ENCODE peak calls at places on chromosomes 4 and X, in seven cellular contexts. One of them, this sample, is unnamed.

GRCh38 chr4:45423876-45424275 is 697.5 kb upstream of the GNPDA2 start:
- DNase-seq in K562: no peak
- DNase-seq in GM12878: no peak
- DNase-seq in SK-N-SH: no peak
- DNase-seq in HepG2: no peak
- DNase-seq in HCT116: no peak
- DNase-seq in H1: no peak
- DNase-seq in this sample: no peak

GRCh38 chr4:162506253-162506652 is 342.5 kb upstream of the FSTL5 start:
- DNase-seq in K562: no peak
- DNase-seq in GM12878: no peak
- DNase-seq in SK-N-SH: no peak
- DNase-seq in HepG2: no peak
- DNase-seq in HCT116: no peak
- DNase-seq in H1: no peak
- DNase-seq in this sample: no peak

GRCh38 chr4:113961322-113961698 is 18.1 kb downstream of the ARSJ start:
- DNase-seq in K562: no peak
- DNase-seq in GM12878: no peak
- DNase-seq in SK-N-SH: no peak
- DNase-seq in HepG2: no peak
- DNase-seq in HCT116: no peak
- DNase-seq in H1: no peak
- DNase-seq in this sample: no peak

GRCh38 chr4:8303485-8304281 is 34.1 kb downstream of the HTRA3 start:
- DNase-seq in K562: peak
- DNase-seq in GM12878: no peak
- DNase-seq in SK-N-SH: no peak
- DNase-seq in HepG2: peak
- DNase-seq in HCT116: peak
- DNase-seq in H1: no peak
- DNase-seq in this sample: peak

GRCh38 chrX:45083314-45083713 is 117.4 kb downstream of the DIPK2B start:
- DNase-seq in K562: no peak
- DNase-seq in GM12878: no peak
- DNase-seq in SK-N-SH: no peak
- DNase-seq in HepG2: no peak
- DNase-seq in HCT116: no peak
- DNase-seq in H1: no peak
- DNase-seq in this sample: no peak

GRCh38 chrX:150730719-150731118 is 37.5 kb downstream of the MTMR1 start:
- DNase-seq in K562: no peak
- DNase-seq in GM12878: no peak
- DNase-seq in SK-N-SH: no peak
- DNase-seq in HepG2: no peak
- DNase-seq in HCT116: no peak
- DNase-seq in H1: no peak
- DNase-seq in this sample: no peak

GRCh38 chrX:43176686-43177085 is 398.7 kb upstream of the PPP1R2C start:
- DNase-seq in K562: peak
- DNase-seq in GM12878: no peak
- DNase-seq in SK-N-SH: no peak
- DNase-seq in HepG2: peak
- DNase-seq in HCT116: no peak
- DNase-seq in H1: no peak
- DNase-seq in this sample: no peak

GRCh38 chr4:89293299-89293698 is 14.3 kb downstream of the GPRIN3 start:
- DNase-seq in K562: no peak
- DNase-seq in GM12878: no peak
- DNase-seq in SK-N-SH: no peak
- DNase-seq in HepG2: no peak
- DNase-seq in HCT116: no peak
- DNase-seq in H1: no peak
- DNase-seq in this sample: no peak

GRCh38 chr4:3442959-3443749 is 1.4 kb downstream of the HGFAC start:
- DNase-seq in K562: peak
- DNase-seq in GM12878: no peak
- DNase-seq in SK-N-SH: peak
- DNase-seq in HepG2: peak
- DNase-seq in HCT116: no peak
- DNase-seq in H1: no peak
- DNase-seq in this sample: peak

GRCh38 chrX:57918750-57919436 is 8.6 kb upstream of the ZXDA start:
- DNase-seq in K562: peak
- DNase-seq in GM12878: no peak
- DNase-seq in SK-N-SH: peak
- DNase-seq in HepG2: peak
- DNase-seq in HCT116: peak
- DNase-seq in H1: no peak
- DNase-seq in this sample: peak

GRCh38 chr4:87657525-87657924 is 7.4 kb downstream of the DMP1 start:
- DNase-seq in K562: no peak
- DNase-seq in GM12878: no peak
- DNase-seq in SK-N-SH: no peak
- DNase-seq in HepG2: no peak
- DNase-seq in HCT116: peak
- DNase-seq in H1: no peak
- DNase-seq in this sample: no peak

GRCh38 chrX:103831803-103832544 is at the start of gene RAB9B:
- DNase-seq in K562: no peak
- DNase-seq in GM12878: no peak
- DNase-seq in SK-N-SH: peak
- DNase-seq in HepG2: no peak
- DNase-seq in HCT116: no peak
- DNase-seq in H1: no peak
- DNase-seq in this sample: peak

GRCh38 chrX:53714580-53715335 is 28.2 kb upstream of the HUWE1 start:
- DNase-seq in K562: peak
- DNase-seq in GM12878: peak
- DNase-seq in SK-N-SH: no peak
- DNase-seq in HepG2: no peak
- DNase-seq in HCT116: peak
- DNase-seq in H1: no peak
- DNase-seq in this sample: peak

GRCh38 chr4:155805016-155805415 is 46.2 kb downstream of the GUCY1B1 start:
- DNase-seq in K562: no peak
- DNase-seq in GM12878: no peak
- DNase-seq in SK-N-SH: no peak
- DNase-seq in HepG2: no peak
- DNase-seq in HCT116: no peak
- DNase-seq in H1: no peak
- DNase-seq in this sample: no peak

GRCh38 chr4:101555341-101555880 is 208.1 kb upstream of the PPP3CA start:
- DNase-seq in K562: no peak
- DNase-seq in GM12878: no peak
- DNase-seq in SK-N-SH: no peak
- DNase-seq in HepG2: no peak
- DNase-seq in HCT116: no peak
- DNase-seq in H1: no peak
- DNase-seq in this sample: no peak

GRCh38 chr4:102616661-102617060 is 115.5 kb downstream of the NFKB1 start:
- DNase-seq in K562: no peak
- DNase-seq in GM12878: no peak
- DNase-seq in SK-N-SH: peak
- DNase-seq in HepG2: no peak
- DNase-seq in HCT116: no peak
- DNase-seq in H1: no peak
- DNase-seq in this sample: no peak

GRCh38 chr4:3331511-3332394 is 38.9 kb downstream of the RGS12 start:
- DNase-seq in K562: no peak
- DNase-seq in GM12878: no peak
- DNase-seq in SK-N-SH: no peak
- DNase-seq in HepG2: no peak
- DNase-seq in HCT116: no peak
- DNase-seq in H1: no peak
- DNase-seq in this sample: no peak

GRCh38 chr4:37728064-37728463 is 41.9 kb upstream of the RELL1 start:
- DNase-seq in K562: no peak
- DNase-seq in GM12878: no peak
- DNase-seq in SK-N-SH: no peak
- DNase-seq in HepG2: peak
- DNase-seq in HCT116: no peak
- DNase-seq in H1: no peak
- DNase-seq in this sample: peak

GRCh38 chrX:34058005-34058404 is 74.1 kb downstream of the FAM47A start:
- DNase-seq in K562: no peak
- DNase-seq in GM12878: no peak
- DNase-seq in SK-N-SH: no peak
- DNase-seq in HepG2: no peak
- DNase-seq in HCT116: no peak
- DNase-seq in H1: no peak
- DNase-seq in this sample: no peak

GRCh38 chrX:141945415-141945814 is 41.7 kb downstream of the MAGEC1 start:
- DNase-seq in K562: no peak
- DNase-seq in GM12878: no peak
- DNase-seq in SK-N-SH: no peak
- DNase-seq in HepG2: no peak
- DNase-seq in HCT116: no peak
- DNase-seq in H1: no peak
- DNase-seq in this sample: no peak

GRCh38 chrX:2650037-2650436 is 41.1 kb upstream of the CD99 start:
- DNase-seq in K562: no peak
- DNase-seq in GM12878: no peak
- DNase-seq in SK-N-SH: no peak
- DNase-seq in HepG2: no peak
- DNase-seq in HCT116: no peak
- DNase-seq in H1: no peak
- DNase-seq in this sample: no peak

GRCh38 chrX:13463608-13464007 is 105.8 kb upstream of the EGFL6 start:
- DNase-seq in K562: no peak
- DNase-seq in GM12878: no peak
- DNase-seq in SK-N-SH: no peak
- DNase-seq in HepG2: no peak
- DNase-seq in HCT116: no peak
- DNase-seq in H1: no peak
- DNase-seq in this sample: no peak

GRCh38 chr4:89837385-89837995 is 529 bp upstream of the SNCA start:
- DNase-seq in K562: peak
- DNase-seq in GM12878: no peak
- DNase-seq in SK-N-SH: peak
- DNase-seq in HepG2: no peak
- DNase-seq in HCT116: no peak
- DNase-seq in H1: peak
- DNase-seq in this sample: no peak

GRCh38 chrX:129961180-129962083 is 21.0 kb upstream of the BCORL1 start:
- DNase-seq in K562: peak
- DNase-seq in GM12878: peak
- DNase-seq in SK-N-SH: no peak
- DNase-seq in HepG2: peak
- DNase-seq in HCT116: peak
- DNase-seq in H1: no peak
- DNase-seq in this sample: no peak

DNA sequence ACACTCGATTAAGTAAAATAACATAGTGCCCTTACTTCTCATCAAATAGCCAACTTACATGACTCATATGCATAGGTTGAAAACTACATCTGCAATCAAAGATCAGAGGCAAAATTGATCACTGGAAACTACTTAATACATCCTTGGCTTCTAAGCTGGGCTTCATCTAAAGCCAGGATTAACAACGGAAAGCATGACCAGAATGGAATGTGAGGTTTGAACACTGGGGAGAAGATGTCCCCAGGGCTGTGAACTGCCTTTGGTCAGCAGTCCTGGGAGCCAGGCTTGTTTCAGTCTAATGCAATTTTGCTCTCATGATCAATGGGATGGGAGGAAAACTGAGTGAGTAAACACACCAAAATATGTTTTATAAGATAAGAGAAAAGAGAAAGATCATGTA is 192.5 kb upstream of the TTC29 start:
- DNase-seq in K562: no peak
- DNase-seq in GM12878: no peak
- DNase-seq in SK-N-SH: no peak
- DNase-seq in HepG2: no peak
- DNase-seq in HCT116: no peak
- DNase-seq in H1: no peak
- DNase-seq in this sample: no peak
- TF ChIP-seq JUND in K562: no peak
- TF ChIP-seq JUND in GM12878: no peak
- TF ChIP-seq JUND in SK-N-SH: no peak
- TF ChIP-seq JUND in HepG2: no peak
- TF ChIP-seq JUND in HCT116: no peak
- TF ChIP-seq JUND in H1: no peak
- TF ChIP-seq JUND in this sample: no peak

GRCh38 chrX:110415440-110416167 is 57.0 kb downstream of the RTL9 start:
- DNase-seq in K562: no peak
- DNase-seq in GM12878: no peak
- DNase-seq in SK-N-SH: no peak
- DNase-seq in HepG2: no peak
- DNase-seq in HCT116: no peak
- DNase-seq in H1: no peak
- DNase-seq in this sample: no peak
- TF ChIP-seq JUND in K562: no peak
- TF ChIP-seq JUND in GM12878: no peak
- TF ChIP-seq JUND in SK-N-SH: no peak
- TF ChIP-seq JUND in HepG2: no peak
- TF ChIP-seq JUND in HCT116: no peak
- TF ChIP-seq JUND in H1: no peak
- TF ChIP-seq JUND in this sample: no peak

GRCh38 chr4:22895482-22895881 is 202.7 kb downstream of the GBA3 start:
- DNase-seq in K562: no peak
- DNase-seq in GM12878: no peak
- DNase-seq in SK-N-SH: no peak
- DNase-seq in HepG2: peak
- DNase-seq in HCT116: no peak
- DNase-seq in H1: no peak
- DNase-seq in this sample: no peak
- TF ChIP-seq JUND in K562: no peak
- TF ChIP-seq JUND in GM12878: no peak
- TF ChIP-seq JUND in SK-N-SH: no peak
- TF ChIP-seq JUND in HepG2: no peak
- TF ChIP-seq JUND in HCT116: no peak
- TF ChIP-seq JUND in H1: no peak
- TF ChIP-seq JUND in this sample: no peak

GRCh38 chrX:77793950-77794349 is 7.9 kb upstream of the ATRX start:
- DNase-seq in K562: no peak
- DNase-seq in GM12878: no peak
- DNase-seq in SK-N-SH: no peak
- DNase-seq in HepG2: no peak
- DNase-seq in HCT116: no peak
- DNase-seq in H1: no peak
- DNase-seq in this sample: no peak

GRCh38 chrX:77785400-77785745 is 643 bp downstream of the ATRX start:
- DNase-seq in K562: peak
- DNase-seq in GM12878: no peak
- DNase-seq in SK-N-SH: peak
- DNase-seq in HepG2: no peak
- DNase-seq in HCT116: no peak
- DNase-seq in H1: no peak
- DNase-seq in this sample: peak

GRCh38 chrX:77785746-77786548 is at the start of gene ATRX:
- DNase-seq in K562: peak
- DNase-seq in GM12878: peak
- DNase-seq in SK-N-SH: peak
- DNase-seq in HepG2: peak
- DNase-seq in HCT116: peak
- DNase-seq in H1: peak
- DNase-seq in this sample: peak

DNA sequence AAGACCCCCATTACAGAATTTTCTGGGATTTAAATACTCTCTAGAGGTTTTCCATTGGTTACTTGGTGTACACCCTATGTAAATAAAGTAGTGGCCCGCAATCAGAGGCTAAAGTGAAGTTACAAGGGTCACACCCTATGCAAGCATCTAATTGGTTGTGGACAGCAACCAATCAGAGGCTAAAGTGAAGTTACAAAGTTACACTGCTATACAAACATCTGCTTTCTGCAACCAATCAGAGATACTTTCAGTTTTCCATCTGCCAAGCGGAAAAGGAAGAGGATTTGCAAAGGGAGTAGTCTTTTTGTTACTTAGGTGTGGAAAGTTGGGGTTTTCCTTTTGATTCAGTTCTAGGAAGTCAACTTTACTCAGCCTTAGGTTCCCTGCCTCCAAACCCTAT is 2.0 kb upstream of the ATRX start:
- DNase-seq in K562: peak
- DNase-seq in GM12878: no peak
- DNase-seq in SK-N-SH: no peak
- DNase-seq in HepG2: peak
- DNase-seq in HCT116: peak
- DNase-seq in H1: no peak
- DNase-seq in this sample: peak
- TF ChIP-seq JUND in K562: no peak
- TF ChIP-seq JUND in GM12878: no peak
- TF ChIP-seq JUND in SK-N-SH: no peak
- TF ChIP-seq JUND in HepG2: no peak
- TF ChIP-seq JUND in HCT116: no peak
- TF ChIP-seq JUND in H1: no peak
- TF ChIP-seq JUND in this sample: no peak